ENCODE peak calls at places on chromosomes 4 and X, in six cellular contexts. R is left ventricle myocardium inferior, M is suprapubic skin, X is K562, L is WERI-Rb-1, D is upper lobe of left lung. Q is an unnamed sample.

GRCh38 chrX:39320165-39320564 is 518.9 kb downstream of the MID1IP1 start:
- DNase-seq in M (no peak), L (no peak), X (no peak), R (no peak), D (no peak), Q (no peak)

GRCh38 chrX:98057176-98057575 is 1173.5 kb downstream of the RPA4 start:
- DNase-seq in X (no peak), L (no peak), D (no peak), R (no peak), M (no peak), Q (no peak)

GRCh38 chrX:56763556-56764152 is 34.6 kb downstream of the NBDY start:
- DNase-seq in X (peak; percentile 1), L (peak; percentile 77), M (no peak), D (no peak), R (no peak), Q (peak; percentile 19)

GRCh38 chrX:121307441-121307840 is 260.0 kb downstream of the GLUD2 start:
- DNase-seq in X (no peak), M (no peak), L (no peak), D (no peak), R (no peak), Q (no peak)

GRCh38 chr4:83454626-83455025 is 997 bp downstream of the HELQ start:
- DNase-seq in X (peak; percentile 39), L (no peak), R (no peak), M (no peak), D (no peak), Q (no peak)

GRCh38 chr4:14115106-14115505 is 487.6 kb upstream of the BOD1L1 start:
- DNase-seq in D (no peak), M (no peak), R (no peak), X (no peak), L (peak; percentile 22), Q (no peak)

GRCh38 chr4:114026447-114026846 is 47.0 kb upstream of the ARSJ start:
- DNase-seq in L (no peak), D (no peak), X (no peak), R (no peak), M (no peak), Q (no peak)

GRCh38 chrX:145405012-145405411 is 157.7 kb downstream of the SPANXN1 start:
- DNase-seq in X (peak; percentile 26), L (peak; percentile 10), R (no peak), D (no peak), M (no peak), Q (no peak)

GRCh38 chrX:77431227-77431626 is 16.0 kb upstream of the FGF16 start:
- DNase-seq in M (no peak), X (peak; percentile 10), D (no peak), L (peak; percentile 11), R (no peak), Q (no peak)

GRCh38 chr4:77126844-77127614 is 30.0 kb upstream of the CCNG2 start:
- DNase-seq in X (no peak), R (no peak), M (no peak), D (no peak), L (no peak), Q (no peak)

GRCh38 chrX:43676960-43677582 is 21.0 kb downstream of the MAOA start:
- DNase-seq in M (no peak), L (no peak), R (no peak), X (no peak), D (no peak), Q (no peak)

GRCh38 chrX:51598899-51599298 is 19.8 kb downstream of the CENPVL3 start:
- DNase-seq in R (no peak), L (no peak), D (no peak), M (no peak), X (no peak), Q (no peak)

GRCh38 chrX:70322784-70323183 is 32.9 kb downstream of the KIF4A start:
- DNase-seq in L (no peak), X (no peak), R (no peak), D (no peak), M (no peak), Q (no peak)

GRCh38 chrX:68989865-68990606 is 161.2 kb downstream of the EFNB1 start:
- DNase-seq in L (no peak), X (no peak), D (peak; percentile 44), M (no peak), R (no peak), Q (no peak)

DNA sequence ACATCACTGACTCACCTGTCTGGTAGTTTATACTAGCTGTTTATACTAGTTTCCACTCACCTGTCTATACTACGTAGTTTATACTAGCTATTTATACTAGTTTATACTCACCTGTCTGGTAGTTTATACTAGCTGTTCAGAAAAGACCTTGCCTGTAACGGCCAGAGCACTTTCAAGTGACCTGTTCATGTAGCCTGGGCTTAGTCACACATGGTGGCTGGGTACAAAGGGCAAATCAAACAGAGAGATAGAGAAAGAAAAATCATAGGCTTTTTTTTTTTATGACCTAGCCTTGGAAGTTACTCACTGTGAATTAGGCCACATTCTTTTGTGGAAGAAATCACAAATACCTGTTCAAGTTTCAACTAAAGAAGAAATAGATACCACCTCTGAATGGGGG is 30.7 kb upstream of the SPANXN4 start:
- DNase-seq in D (no peak), M (no peak), R (no peak), L (no peak), X (no peak), Q (no peak)
- H3K9me3 ChIP-seq in D (no peaks in the 10 kb centered on the region), M (no peaks in the 10 kb centered on the region), R (no peaks in the 10 kb centered on the region), L (no peaks in the 10 kb centered on the region), X (no peaks in the 10 kb centered on the region), Q (no peaks in the 10 kb centered on the region)

DNA sequence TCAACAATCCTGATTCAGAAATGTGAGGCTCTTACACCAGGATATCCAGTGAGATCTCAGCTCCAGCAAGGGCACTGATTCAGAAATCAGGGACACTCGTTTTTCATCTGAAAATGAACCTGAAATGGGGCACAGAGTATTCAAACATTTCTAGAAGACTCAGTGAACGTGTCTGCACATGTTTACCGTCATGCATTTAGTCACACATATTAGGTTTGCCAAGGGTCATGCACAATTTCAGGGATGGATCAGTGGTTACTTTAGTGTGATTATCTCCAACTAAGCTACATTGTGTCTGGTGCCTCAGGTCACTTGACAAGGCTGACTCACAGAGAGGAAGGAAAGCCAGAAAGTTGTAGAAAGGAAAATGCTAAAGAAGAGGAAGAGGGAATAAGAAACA is 33.6 kb upstream of the SPANXN2 start:
- DNase-seq in L (no peak), X (no peak), M (no peak), R (no peak), D (no peak), Q (no peak)
- H3K9me3 ChIP-seq in L (no peaks in the 10 kb centered on the region), X (no peaks in the 10 kb centered on the region), M (no peaks in the 10 kb centered on the region), R (no peaks in the 10 kb centered on the region), D (no peaks in the 10 kb centered on the region), Q (no peaks in the 10 kb centered on the region)

DNA sequence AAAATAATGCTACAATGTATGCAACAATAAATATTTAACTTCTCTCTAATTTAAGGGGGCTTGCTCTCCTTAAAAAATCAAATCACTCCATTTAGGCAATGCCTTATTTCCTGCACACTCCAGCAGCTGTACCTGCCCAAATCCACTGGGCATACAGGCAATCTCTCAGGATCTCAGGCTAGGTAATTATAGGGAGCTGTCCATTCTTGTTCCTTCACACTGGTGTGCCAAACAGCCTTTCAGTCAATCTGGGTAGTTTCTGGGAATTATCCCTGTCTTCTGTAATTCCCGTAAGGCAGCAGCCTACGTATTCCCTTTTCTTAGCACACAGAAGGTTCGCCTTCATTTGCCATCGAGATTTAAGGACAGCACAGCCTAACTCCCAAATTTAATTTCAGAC is 922.6 kb upstream of the SLIT2 start:
- DNase-seq in R (no peak), L (no peak), X (no peak), M (no peak), D (no peak), Q (no peak)
- H3K9me3 ChIP-seq in R (peaks cover 8% of the 10 kb centered on the region), L (no peaks in the 10 kb centered on the region), X (no peaks in the 10 kb centered on the region), M (no peaks in the 10 kb centered on the region), D (no peaks in the 10 kb centered on the region), Q (peaks cover 3% of the 10 kb centered on the region)

DNA sequence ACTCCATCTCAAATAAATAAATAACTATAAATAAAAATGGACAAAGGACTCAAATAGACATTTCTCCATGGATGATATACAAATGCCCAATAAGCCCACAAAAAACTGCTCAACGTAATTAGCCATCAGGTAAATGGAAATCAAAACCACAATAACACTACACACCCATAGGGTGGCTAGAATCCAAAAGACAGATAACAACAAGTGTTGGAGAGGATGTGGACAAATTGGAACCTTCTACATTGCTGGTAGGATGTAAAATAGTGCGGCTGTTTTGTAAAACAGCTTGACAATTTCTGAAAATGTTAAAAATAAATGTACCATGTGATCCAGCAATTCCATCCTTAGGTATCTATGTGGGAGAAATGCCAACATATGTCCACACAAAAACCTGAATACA is 52.1 kb downstream of the ZNF157 start:
- DNase-seq in D (no peak), M (no peak), L (no peak), R (no peak), X (no peak), Q (no peak)
- H3K9me3 ChIP-seq in D (no peaks in the 10 kb centered on the region), M (no peaks in the 10 kb centered on the region), L (no peaks in the 10 kb centered on the region), R (no peaks in the 10 kb centered on the region), X (no peaks in the 10 kb centered on the region), Q (no peaks in the 10 kb centered on the region)

GRCh38 chr4:100169796-100170485 is 20.3 kb downstream of the DDIT4L start:
- DNase-seq in L (no peak), D (no peak), X (no peak), M (no peak), R (no peak), Q (no peak)

GRCh38 chr4:100164808-100165760 is 25.2 kb downstream of the DDIT4L start:
- DNase-seq in L (no peak), M (no peak), D (no peak), R (no peak), X (no peak), Q (no peak)

GRCh38 chr4:100165809-100166208 is 24.5 kb downstream of the DDIT4L start:
- DNase-seq in X (no peak), R (no peak), L (no peak), M (no peak), D (no peak), Q (no peak)

GRCh38 chr4:100168521-100168920 is 21.7 kb downstream of the DDIT4L start:
- DNase-seq in X (no peak), M (no peak), R (no peak), D (no peak), L (no peak), Q (no peak)

DNA sequence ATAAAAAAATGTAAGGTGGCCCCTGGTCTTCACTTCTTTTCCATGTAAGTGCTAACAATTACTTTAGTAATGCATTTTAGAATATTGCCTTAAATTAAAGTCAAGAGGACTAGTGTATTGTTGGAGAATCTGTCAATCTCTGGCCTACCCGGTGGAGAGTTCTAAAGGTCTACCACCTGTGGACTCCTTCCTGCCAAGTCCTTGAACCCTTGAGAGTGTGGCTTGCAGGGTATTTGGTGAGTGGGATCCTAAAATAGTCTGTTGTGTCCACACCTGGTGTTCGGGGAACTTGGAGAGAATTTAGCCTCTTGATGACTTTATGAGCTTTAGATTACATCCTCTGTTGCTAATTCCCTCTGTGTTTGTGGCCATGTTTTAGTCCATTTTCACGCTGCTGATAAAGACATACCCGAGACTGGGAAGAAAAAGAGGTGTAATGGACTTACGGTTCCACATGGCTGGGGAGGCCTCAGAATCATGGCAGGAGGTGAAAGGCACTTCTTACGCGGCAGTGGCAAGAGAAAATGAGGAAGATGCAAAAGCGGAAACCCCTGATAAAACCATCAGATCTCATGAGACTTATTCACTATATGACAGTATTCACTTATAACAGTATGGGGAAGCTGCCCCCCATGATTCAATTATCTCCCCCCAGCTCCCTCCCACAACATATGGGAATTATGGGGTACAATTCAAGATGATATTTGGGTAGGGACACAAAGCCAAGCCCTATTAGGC is 23.8 kb downstream of the DDIT4L start:
- DNase-seq in R (no peak), X (no peak), D (no peak), M (no peak), L (no peak), Q (no peak)
- H3K9me3 ChIP-seq in R (peaks cover 15% of the 10 kb centered on the region), X (no peaks in the 10 kb centered on the region), D (peaks cover 6% of the 10 kb centered on the region), M (no peaks in the 10 kb centered on the region), L (peaks cover 6% of the 10 kb centered on the region), Q (no peaks in the 10 kb centered on the region)

Q was measured in T-helper 17 cell.